ENCODE peak calls at places on chromosomes 2 and 18, in five cellular contexts. One of them, this sample, is unnamed.

GRCh38 chr2:138522556-138522955 is 21.0 kb downstream of the SPOPL start:
- DNase-seq in lower lobe of right lung: no peak
- DNase-seq in pancreas: no peak
- DNase-seq in CD4-positive, CD25-positive, alpha-beta regulatory T cell: no peak
- DNase-seq in A549: no peak
- DNase-seq in this sample: no peak

GRCh38 chr2:8594731-8595427 is 87.0 kb upstream of the ID2 start:
- DNase-seq in CD4-positive, CD25-positive, alpha-beta regulatory T cell: peak; percentile 10
- DNase-seq in lower lobe of right lung: peak; percentile 29
- DNase-seq in pancreas: no peak
- DNase-seq in A549: no peak
- DNase-seq in this sample: no peak

GRCh38 chr18:61820842-61821241 is 72.0 kb downstream of the RNF152 start:
- DNase-seq in A549: no peak
- DNase-seq in CD4-positive, CD25-positive, alpha-beta regulatory T cell: no peak
- DNase-seq in pancreas: no peak
- DNase-seq in lower lobe of right lung: no peak
- DNase-seq in this sample: no peak

GRCh38 chr2:162838141-162838500 is 446 bp downstream of the KCNH7 start:
- DNase-seq in CD4-positive, CD25-positive, alpha-beta regulatory T cell: no peak
- DNase-seq in A549: no peak
- DNase-seq in lower lobe of right lung: no peak
- DNase-seq in pancreas: no peak
- DNase-seq in this sample: no peak

GRCh38 chr2:219641390-219642063 is 14.1 kb downstream of the SLC4A3 start:
- DNase-seq in lower lobe of right lung: no peak
- DNase-seq in pancreas: no peak
- DNase-seq in A549: no peak
- DNase-seq in CD4-positive, CD25-positive, alpha-beta regulatory T cell: no peak
- DNase-seq in this sample: no peak

GRCh38 chr18:78208052-78208451 is 771.6 kb upstream of the SALL3 start:
- DNase-seq in A549: no peak
- DNase-seq in CD4-positive, CD25-positive, alpha-beta regulatory T cell: no peak
- DNase-seq in pancreas: no peak
- DNase-seq in lower lobe of right lung: no peak
- DNase-seq in this sample: no peak

GRCh38 chr18:76458522-76459311 is 36.3 kb downstream of the ZNF516 start:
- DNase-seq in pancreas: no peak
- DNase-seq in CD4-positive, CD25-positive, alpha-beta regulatory T cell: no peak
- DNase-seq in lower lobe of right lung: peak; percentile 37
- DNase-seq in A549: no peak
- DNase-seq in this sample: no peak

GRCh38 chr2:223566398-223566797 is 35.8 kb downstream of the SCG2 start:
- DNase-seq in CD4-positive, CD25-positive, alpha-beta regulatory T cell: no peak
- DNase-seq in pancreas: no peak
- DNase-seq in lower lobe of right lung: no peak
- DNase-seq in A549: peak; percentile 39
- DNase-seq in this sample: no peak

GRCh38 chr2:2000018-2000733 is 255.9 kb upstream of the PXDN start:
- DNase-seq in lower lobe of right lung: no peak
- DNase-seq in pancreas: no peak
- DNase-seq in CD4-positive, CD25-positive, alpha-beta regulatory T cell: no peak
- DNase-seq in A549: no peak
- DNase-seq in this sample: no peak

GRCh38 chr2:36058076-36058475 is 297.5 kb upstream of the CRIM1 start:
- DNase-seq in lower lobe of right lung: no peak
- DNase-seq in pancreas: no peak
- DNase-seq in CD4-positive, CD25-positive, alpha-beta regulatory T cell: no peak
- DNase-seq in A549: no peak
- DNase-seq in this sample: no peak

GRCh38 chr2:234399451-234400246 is 97.2 kb downstream of the ARL4C start:
- DNase-seq in CD4-positive, CD25-positive, alpha-beta regulatory T cell: no peak
- DNase-seq in pancreas: no peak
- DNase-seq in A549: no peak
- DNase-seq in lower lobe of right lung: no peak
- DNase-seq in this sample: no peak

GRCh38 chr2:69192176-69192945 is 179.4 kb downstream of the ANTXR1 start:
- DNase-seq in pancreas: no peak
- DNase-seq in CD4-positive, CD25-positive, alpha-beta regulatory T cell: no peak
- DNase-seq in lower lobe of right lung: no peak
- DNase-seq in A549: no peak
- DNase-seq in this sample: no peak

GRCh38 chr2:54067851-54068375 is 47.5 kb upstream of the ACYP2 start:
- DNase-seq in lower lobe of right lung: no peak
- DNase-seq in A549: no peak
- DNase-seq in CD4-positive, CD25-positive, alpha-beta regulatory T cell: no peak
- DNase-seq in pancreas: no peak
- DNase-seq in this sample: no peak

GRCh38 chr2:64623232-64623879 is 30.4 kb downstream of the SERTAD2 start:
- DNase-seq in CD4-positive, CD25-positive, alpha-beta regulatory T cell: no peak
- DNase-seq in pancreas: no peak
- DNase-seq in lower lobe of right lung: no peak
- DNase-seq in A549: no peak
- DNase-seq in this sample: no peak

GRCh38 chr18:46767217-46767616 is 10.4 kb upstream of the ST8SIA5 start:
- DNase-seq in CD4-positive, CD25-positive, alpha-beta regulatory T cell: no peak
- DNase-seq in A549: no peak
- DNase-seq in lower lobe of right lung: no peak
- DNase-seq in pancreas: no peak
- DNase-seq in this sample: no peak

GRCh38 chr2:13968811-13969210 is 663.7 kb upstream of the LRATD1 start:
- DNase-seq in pancreas: no peak
- DNase-seq in A549: no peak
- DNase-seq in CD4-positive, CD25-positive, alpha-beta regulatory T cell: no peak
- DNase-seq in lower lobe of right lung: no peak
- DNase-seq in this sample: no peak

GRCh38 chr2:59561281-59561680 is 992.2 kb downstream of the BCL11A start:
- DNase-seq in A549: no peak
- DNase-seq in pancreas: no peak
- DNase-seq in lower lobe of right lung: no peak
- DNase-seq in CD4-positive, CD25-positive, alpha-beta regulatory T cell: no peak
- DNase-seq in this sample: no peak

GRCh38 chr18:44871771-44872170 is 191.1 kb downstream of the SETBP1 start:
- DNase-seq in lower lobe of right lung: no peak
- DNase-seq in A549: no peak
- DNase-seq in CD4-positive, CD25-positive, alpha-beta regulatory T cell: no peak
- DNase-seq in pancreas: no peak
- DNase-seq in this sample: no peak

GRCh38 chr2:66553370-66553769 is 118.4 kb downstream of the MEIS1 start:
- DNase-seq in lower lobe of right lung: peak; percentile 61
- DNase-seq in A549: no peak
- DNase-seq in pancreas: peak; percentile 64
- DNase-seq in CD4-positive, CD25-positive, alpha-beta regulatory T cell: no peak
- DNase-seq in this sample: no peak

GRCh38 chr2:219381448-219381847 is 6.3 kb downstream of the DNPEP start:
- DNase-seq in pancreas: no peak
- DNase-seq in A549: no peak
- DNase-seq in lower lobe of right lung: no peak
- DNase-seq in CD4-positive, CD25-positive, alpha-beta regulatory T cell: no peak
- DNase-seq in this sample: no peak

GRCh38 chr2:118059919-118060478 is 28.3 kb upstream of the INSIG2 start:
- DNase-seq in A549: no peak
- DNase-seq in lower lobe of right lung: no peak
- DNase-seq in pancreas: no peak
- DNase-seq in CD4-positive, CD25-positive, alpha-beta regulatory T cell: no peak
- DNase-seq in this sample: no peak

GRCh38 chr2:161484061-161484460 is 68.0 kb downstream of the TBR1 start:
- DNase-seq in pancreas: no peak
- DNase-seq in CD4-positive, CD25-positive, alpha-beta regulatory T cell: no peak
- DNase-seq in A549: no peak
- DNase-seq in lower lobe of right lung: no peak
- DNase-seq in this sample: no peak

GRCh38 chr18:70420151-70420898 is 131.5 kb downstream of the SOCS6 start:
- DNase-seq in lower lobe of right lung: no peak
- DNase-seq in pancreas: no peak
- DNase-seq in A549: peak; percentile 66
- DNase-seq in CD4-positive, CD25-positive, alpha-beta regulatory T cell: no peak
- DNase-seq in this sample: no peak

GRCh38 chr2:12819098-12819465 is 102.3 kb downstream of the TRIB2 start:
- DNase-seq in lower lobe of right lung: no peak
- DNase-seq in pancreas: peak; percentile 61
- DNase-seq in A549: no peak
- DNase-seq in CD4-positive, CD25-positive, alpha-beta regulatory T cell: no peak
- DNase-seq in this sample: no peak

GRCh38 chr2:58063641-58064040 is 17.0 kb downstream of the VRK2 start:
- DNase-seq in lower lobe of right lung: no peak
- DNase-seq in A549: no peak
- DNase-seq in pancreas: no peak
- DNase-seq in CD4-positive, CD25-positive, alpha-beta regulatory T cell: no peak
- DNase-seq in this sample: no peak

GRCh38 chr2:222504714-222505113 is 80.4 kb downstream of the SGPP2 start:
- DNase-seq in pancreas: no peak
- DNase-seq in lower lobe of right lung: no peak
- DNase-seq in A549: no peak
- DNase-seq in CD4-positive, CD25-positive, alpha-beta regulatory T cell: peak; percentile 60
- DNase-seq in this sample: no peak

GRCh38 chr18:652131-652530 is 5.3 kb upstream of the TYMS start:
- DNase-seq in CD4-positive, CD25-positive, alpha-beta regulatory T cell: no peak
- DNase-seq in lower lobe of right lung: no peak
- DNase-seq in pancreas: no peak
- DNase-seq in A549: no peak
- DNase-seq in this sample: no peak

GRCh38 chr2:98396745-98397355 is 47.8 kb upstream of the INPP4A start:
- DNase-seq in pancreas: no peak
- DNase-seq in A549: no peak
- DNase-seq in CD4-positive, CD25-positive, alpha-beta regulatory T cell: no peak
- DNase-seq in lower lobe of right lung: no peak
- DNase-seq in this sample: no peak

GRCh38 chr2:102358496-102358895 is 2.9 kb downstream of the IL18R1 start:
- DNase-seq in lower lobe of right lung: no peak
- DNase-seq in A549: no peak
- DNase-seq in pancreas: no peak
- DNase-seq in CD4-positive, CD25-positive, alpha-beta regulatory T cell: no peak
- DNase-seq in this sample: no peak

GRCh38 chr2:150606380-150607060 is 119.1 kb upstream of the RND3 start:
- DNase-seq in pancreas: no peak
- DNase-seq in lower lobe of right lung: no peak
- DNase-seq in CD4-positive, CD25-positive, alpha-beta regulatory T cell: no peak
- DNase-seq in A549: no peak
- DNase-seq in this sample: no peak

GRCh38 chr2:150608341-150608740 is 120.9 kb upstream of the RND3 start:
- DNase-seq in pancreas: no peak
- DNase-seq in CD4-positive, CD25-positive, alpha-beta regulatory T cell: no peak
- DNase-seq in lower lobe of right lung: no peak
- DNase-seq in A549: no peak
- DNase-seq in this sample: no peak

GRCh38 chr2:150607471-150607870 is 120.0 kb upstream of the RND3 start:
- DNase-seq in pancreas: no peak
- DNase-seq in A549: no peak
- DNase-seq in CD4-positive, CD25-positive, alpha-beta regulatory T cell: no peak
- DNase-seq in lower lobe of right lung: no peak
- DNase-seq in this sample: no peak

GRCh38 chr2:150601280-150602038 is 114.0 kb upstream of the RND3 start:
- DNase-seq in lower lobe of right lung: no peak
- DNase-seq in pancreas: no peak
- DNase-seq in A549: peak; percentile 52
- DNase-seq in CD4-positive, CD25-positive, alpha-beta regulatory T cell: no peak
- DNase-seq in this sample: no peak

GRCh38 chr2:150605664-150606063 is 118.2 kb upstream of the RND3 start:
- DNase-seq in pancreas: no peak
- DNase-seq in A549: no peak
- DNase-seq in CD4-positive, CD25-positive, alpha-beta regulatory T cell: no peak
- DNase-seq in lower lobe of right lung: no peak
- DNase-seq in this sample: no peak
- H3K4me3 ChIP-seq in pancreas: no peak overlapping the region
- H3K4me3 ChIP-seq in A549: no peak overlapping the region
- H3K4me3 ChIP-seq in CD4-positive, CD25-positive, alpha-beta regulatory T cell: no peak overlapping the region
- H3K4me3 ChIP-seq in lower lobe of right lung: no peak overlapping the region
- H3K4me3 ChIP-seq in this sample: no peak overlapping the region

GRCh38 chr18:3126457-3127097 is 93.2 kb downstream of the MYOM1 start:
- DNase-seq in CD4-positive, CD25-positive, alpha-beta regulatory T cell: no peak
- DNase-seq in A549: no peak
- DNase-seq in lower lobe of right lung: no peak
- DNase-seq in pancreas: no peak
- DNase-seq in this sample: no peak

GRCh38 chr18:3130344-3130743 is 89.4 kb downstream of the MYOM1 start:
- DNase-seq in CD4-positive, CD25-positive, alpha-beta regulatory T cell: no peak
- DNase-seq in A549: no peak
- DNase-seq in pancreas: no peak
- DNase-seq in lower lobe of right lung: no peak
- DNase-seq in this sample: no peak

GRCh38 chr18:3132700-3133099 is 87.1 kb downstream of the MYOM1 start:
- DNase-seq in lower lobe of right lung: no peak
- DNase-seq in A549: no peak
- DNase-seq in CD4-positive, CD25-positive, alpha-beta regulatory T cell: no peak
- DNase-seq in pancreas: no peak
- DNase-seq in this sample: no peak

GRCh38 chr18:3124822-3125221 is 94.9 kb downstream of the MYOM1 start:
- DNase-seq in CD4-positive, CD25-positive, alpha-beta regulatory T cell: no peak
- DNase-seq in A549: no peak
- DNase-seq in lower lobe of right lung: no peak
- DNase-seq in pancreas: no peak
- DNase-seq in this sample: no peak

DNA sequence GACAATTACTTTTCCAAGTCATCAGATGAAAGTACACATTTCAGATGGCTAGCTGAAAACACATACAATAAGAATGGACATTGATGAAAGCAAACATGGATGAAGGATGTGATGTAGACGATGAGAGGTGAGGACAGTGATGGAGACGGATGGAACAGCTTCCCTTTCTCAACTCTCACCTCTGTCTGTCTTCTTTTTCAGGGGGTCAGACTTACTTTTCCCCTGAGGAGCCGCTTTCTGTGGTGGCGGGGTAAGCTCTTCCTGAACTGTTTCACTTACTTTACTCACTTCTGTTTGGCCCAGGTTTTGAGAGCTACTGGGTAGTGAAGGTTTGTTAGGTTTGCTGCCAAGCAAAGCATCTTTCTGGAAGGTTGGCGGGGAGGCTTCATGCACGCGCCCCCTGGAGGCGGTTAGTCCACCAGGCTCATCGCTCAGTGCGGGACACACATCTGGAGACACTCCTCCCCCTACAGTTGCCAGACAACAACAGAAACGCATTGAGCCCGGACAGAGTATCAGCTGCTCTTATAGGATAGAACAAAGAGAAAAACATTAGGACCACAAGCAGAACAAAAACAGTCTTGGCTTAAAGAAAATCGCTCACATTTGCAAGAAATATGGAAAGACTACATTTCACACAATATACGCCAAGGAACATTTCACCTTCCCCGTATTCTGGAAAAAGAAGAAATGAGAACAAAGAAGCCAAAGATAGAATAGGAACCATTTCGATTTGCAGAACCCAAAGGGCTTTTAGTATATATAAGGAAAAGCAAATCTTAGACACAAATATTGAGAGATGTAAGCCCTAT is 90.5 kb downstream of the MYOM1 start:
- DNase-seq in lower lobe of right lung: peak; percentile 89
- DNase-seq in A549: peak; percentile 80
- DNase-seq in pancreas: peak; percentile 54
- DNase-seq in CD4-positive, CD25-positive, alpha-beta regulatory T cell: peak; percentile 84
- DNase-seq in this sample: peak; percentile 78
- H3K4me3 ChIP-seq in lower lobe of right lung: no peak overlapping the region
- H3K4me3 ChIP-seq in A549: no peak overlapping the region
- H3K4me3 ChIP-seq in pancreas: no peak overlapping the region
- H3K4me3 ChIP-seq in CD4-positive, CD25-positive, alpha-beta regulatory T cell: no peak overlapping the region
- H3K4me3 ChIP-seq in this sample: no peak overlapping the region

GRCh38 chr2:239135531-239135930 is 265.3 kb downstream of the HDAC4 start:
- DNase-seq in pancreas: no peak
- DNase-seq in lower lobe of right lung: no peak
- DNase-seq in A549: no peak
- DNase-seq in CD4-positive, CD25-positive, alpha-beta regulatory T cell: no peak
- DNase-seq in this sample: no peak
- H3K4me3 ChIP-seq in pancreas: no peak overlapping the region
- H3K4me3 ChIP-seq in lower lobe of right lung: no peak overlapping the region
- H3K4me3 ChIP-seq in A549: no peak overlapping the region
- H3K4me3 ChIP-seq in CD4-positive, CD25-positive, alpha-beta regulatory T cell: no peak overlapping the region
- H3K4me3 ChIP-seq in this sample: no peak overlapping the region

GRCh38 chr2:48984922-48985321 is 169.4 kb downstream of the FSHR start:
- DNase-seq in A549: no peak
- DNase-seq in pancreas: no peak
- DNase-seq in CD4-positive, CD25-positive, alpha-beta regulatory T cell: no peak
- DNase-seq in lower lobe of right lung: no peak
- DNase-seq in this sample: no peak
- H3K4me3 ChIP-seq in A549: no peak overlapping the region
- H3K4me3 ChIP-seq in pancreas: no peak overlapping the region
- H3K4me3 ChIP-seq in CD4-positive, CD25-positive, alpha-beta regulatory T cell: no peak overlapping the region
- H3K4me3 ChIP-seq in lower lobe of right lung: no peak overlapping the region
- H3K4me3 ChIP-seq in this sample: no peak overlapping the region